ENCODE peak calls at places on chromosomes 11 and 22, in four cellular contexts. K, V, N and J are unnamed samples.

GRCh38 chr11:77470971-77471370 is 2.9 kb downstream of the PAK1 start:
- DNase-seq in K (no peak), V (no peak), N (no peak), J (no peak)

GRCh38 chr22:36532466-36532865 is 3.5 kb upstream of the EIF3D start:
- DNase-seq in K (no peak), V (no peak), N (no peak), J (no peak)

GRCh38 chr11:130782361-130783221 is 133.7 kb downstream of the SNX19 start:
- DNase-seq in K (no peak), V (no peak), N (no peak), J (peak; percentile 79)

GRCh38 chr11:55838452-55838851 is at the start of gene OR5D16:
- DNase-seq in K (no peak), V (no peak), N (no peak), J (no peak)

GRCh38 chr11:60528934-60529333 is 13.7 kb downstream of the MS4A13 start:
- DNase-seq in K (no peak), V (no peak), N (no peak), J (no peak)

GRCh38 chr22:32764330-32765116 is 37.0 kb upstream of the TIMP3 start:
- DNase-seq in K (peak; percentile 84), V (no peak), N (peak; percentile 22), J (peak; percentile 94)

GRCh38 chr11:134047586-134047999 is 21.3 kb upstream of the JAM3 start:
- DNase-seq in K (peak; percentile 89), V (no peak), N (peak; percentile 68), J (no peak)

GRCh38 chr11:88555018-88555828 is 217.7 kb upstream of the CTSC start:
- DNase-seq in K (no peak), V (peak; percentile 34), N (no peak), J (peak; percentile 99)

GRCh38 chr11:134643115-134643514 is 231.1 kb upstream of the B3GAT1 start:
- DNase-seq in K (no peak), V (no peak), N (no peak), J (no peak)

GRCh38 chr11:86999388-86999787 is 38.3 kb upstream of the TMEM135 start:
- DNase-seq in K (no peak), V (no peak), N (no peak), J (no peak)

GRCh38 chr11:86395061-86395551 is 20.4 kb downstream of the CCDC81 start:
- DNase-seq in K (no peak), V (no peak), N (no peak), J (no peak)

GRCh38 chr11:66107600-66108151 is 37.6 kb downstream of the PACS1 start:
- DNase-seq in K (no peak), V (no peak), N (no peak), J (no peak)

GRCh38 chr11:11743216-11743615 is 98.6 kb upstream of the USP47 start:
- DNase-seq in K (no peak), V (no peak), N (no peak), J (no peak)

GRCh38 chr22:38397189-38398097 is 57.6 kb downstream of the KCNJ4 start:
- DNase-seq in K (no peak), V (no peak), N (peak; percentile 59), J (peak; percentile 67)

GRCh38 chr11:115819014-115819413 is 314.8 kb upstream of the CADM1 start:
- DNase-seq in K (no peak), V (no peak), N (no peak), J (no peak)

GRCh38 chr22:43553451-43554258 is 141.8 kb downstream of the MPPED1 start:
- DNase-seq in K (no peak), V (no peak), N (no peak), J (no peak)

GRCh38 chr22:21811982-21812381 is 55.5 kb downstream of the MAPK1 start:
- DNase-seq in K (no peak), V (no peak), N (no peak), J (no peak)

GRCh38 chr22:40797427-40797826 is 21.7 kb downstream of the SLC25A17 start:
- DNase-seq in K (no peak), V (no peak), N (no peak), J (no peak)

GRCh38 chr22:35940166-35940565 is 88.5 kb downstream of the RBFOX2 start:
- DNase-seq in K (no peak), V (no peak), N (no peak), J (no peak)

GRCh38 chr11:102390667-102391449 is 43.8 kb downstream of the BIRC2 start:
- DNase-seq in K (peak; percentile 75), V (peak; percentile 24), N (peak; percentile 68), J (peak; percentile 71)

GRCh38 chr22:50058338-50059184 is 463 bp upstream of the TTLL8 start:
- DNase-seq in K (no peak), V (no peak), N (no peak), J (no peak)

GRCh38 chr22:39597236-39597869 is 26.8 kb downstream of the CACNA1I start:
- DNase-seq in K (no peak), V (no peak), N (no peak), J (no peak)

GRCh38 chr22:43740587-43741270 is 71.4 kb downstream of the EFCAB6 start:
- DNase-seq in K (no peak), V (no peak), N (no peak), J (no peak)

DNA sequence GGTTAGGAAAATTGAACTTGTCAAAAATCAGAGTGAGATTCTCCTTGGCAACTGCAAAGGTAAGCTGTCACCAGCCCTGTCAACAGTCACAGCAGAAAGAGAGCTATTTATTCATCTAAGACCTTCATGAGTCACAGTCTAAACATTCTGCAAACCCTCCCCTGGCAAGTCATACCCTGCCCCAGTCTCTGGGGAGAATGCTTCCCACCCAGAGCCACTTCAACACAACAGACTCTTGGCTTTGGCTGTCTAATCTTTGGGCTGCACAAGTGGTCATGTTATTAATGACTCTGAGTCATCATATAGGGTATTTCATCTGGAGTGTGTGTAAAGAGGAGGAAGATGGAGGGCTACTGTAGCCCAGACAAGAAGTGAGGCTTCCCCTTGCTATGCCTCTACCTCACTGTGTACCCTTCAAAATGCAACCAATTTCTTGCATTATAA is 153.4 kb downstream of the CCDC34 start:
- DNase-seq in K (peak; percentile 50), V (peak; percentile 85), N (no peak), J (peak; percentile 87)
- H3K4me1 ChIP-seq in K (peaks cover 18% of the 10 kb centered on the region), V (peaks cover 75% of the 10 kb centered on the region), N (peaks cover 7% of the 10 kb centered on the region), J (peaks cover 30% of the 10 kb centered on the region)

DNA sequence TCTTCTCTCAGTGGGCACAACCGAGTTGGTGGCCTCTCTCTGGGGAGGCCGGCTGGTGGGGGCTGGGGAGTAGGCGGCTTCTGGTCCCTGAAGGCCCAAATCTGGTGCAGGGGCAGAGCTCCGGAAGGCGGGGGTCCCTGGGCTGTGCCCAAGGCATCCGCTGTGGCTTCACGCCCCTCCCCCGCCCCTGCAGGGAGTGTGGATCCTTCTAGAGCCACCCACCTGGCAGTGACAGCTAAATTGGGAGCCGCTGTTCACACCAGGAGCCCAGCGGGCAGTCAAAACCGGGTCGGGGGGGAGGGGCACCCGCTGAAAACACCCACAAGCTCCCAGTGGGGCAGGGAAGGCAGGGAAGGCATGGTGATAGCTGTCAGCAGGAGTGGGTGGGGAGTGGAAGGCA is 4.6 kb upstream of the RTN4R start:
- DNase-seq in K (no peak), V (no peak), N (no peak), J (no peak)
- H3K4me1 ChIP-seq in K (no peaks in the 10 kb centered on the region), V (peaks cover 7% of the 10 kb centered on the region), N (no peaks in the 10 kb centered on the region), J (peaks cover 7% of the 10 kb centered on the region)

DNA sequence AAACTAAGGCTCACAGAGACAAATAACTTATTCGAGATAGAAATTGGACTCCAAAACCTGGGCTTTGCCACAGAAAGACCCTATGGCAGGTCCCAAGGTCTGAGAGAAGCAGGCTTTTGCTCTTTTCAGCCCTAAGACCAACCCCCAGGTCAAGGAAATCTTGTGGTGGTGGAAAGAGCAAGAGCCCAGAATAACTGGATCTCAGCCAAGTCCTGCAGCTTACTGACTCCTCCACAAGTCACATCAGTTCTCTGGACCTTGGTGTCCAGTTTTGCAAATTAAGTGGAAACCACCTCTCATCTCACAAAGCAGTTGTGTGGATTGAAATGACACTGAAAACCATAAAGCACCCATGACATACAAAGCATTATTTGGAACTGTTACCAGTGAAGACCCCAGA is 122.2 kb downstream of the C11orf58 start:
- DNase-seq in K (no peak), V (no peak), N (no peak), J (peak; percentile 37)
- H3K4me1 ChIP-seq in K (peaks cover 3% of the 10 kb centered on the region), V (no peaks in the 10 kb centered on the region), N (no peaks in the 10 kb centered on the region), J (peaks cover 78% of the 10 kb centered on the region)

GRCh38 chr11:62468577-62468976 is 49.7 kb downstream of the SCGB1A1 start:
- DNase-seq in K (no peak), V (no peak), N (no peak), J (no peak)
- H3K4me1 ChIP-seq in K (no peaks in the 10 kb centered on the region), V (peaks cover 33% of the 10 kb centered on the region), N (no peaks in the 10 kb centered on the region), J (peaks cover 18% of the 10 kb centered on the region)

DNA sequence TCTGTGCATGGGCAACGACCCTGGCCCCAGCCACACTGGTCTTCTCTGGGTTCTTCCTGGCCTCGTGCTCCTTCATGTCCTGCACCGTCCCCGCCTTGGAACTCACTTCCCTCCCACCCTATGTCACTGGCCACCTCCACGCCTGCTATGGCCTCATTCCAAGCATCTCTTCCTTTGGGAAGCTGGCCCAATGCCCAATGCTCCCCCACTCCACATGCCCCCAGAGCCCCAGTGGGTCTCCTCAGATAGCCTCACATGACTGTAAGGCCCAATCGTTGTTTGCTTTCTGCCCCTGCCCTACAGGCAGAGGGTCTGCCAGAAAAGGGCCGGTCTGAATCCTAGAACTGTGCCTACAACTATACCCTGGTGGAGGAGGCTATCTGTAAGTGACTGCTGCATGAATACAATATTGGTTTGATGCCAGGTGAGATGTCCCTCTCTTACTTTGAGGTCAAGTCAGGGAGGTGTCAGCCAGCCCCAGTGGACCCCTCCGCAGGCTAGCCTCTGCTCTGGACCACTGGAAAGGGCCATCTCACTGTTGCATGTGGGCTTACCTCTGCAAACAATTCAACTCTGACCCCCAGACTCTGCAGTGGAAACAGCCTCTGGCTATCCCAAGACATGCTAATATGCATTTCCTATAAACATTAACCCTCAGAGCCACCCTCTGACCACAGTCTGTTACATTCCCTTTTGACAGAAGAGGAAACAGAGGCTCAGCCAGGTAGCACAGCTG is 2.1 kb upstream of the GNAZ start:
- DNase-seq in K (peak; percentile 39), V (no peak), N (peak; percentile 6), J (no peak)
- H3K4me1 ChIP-seq in K (no peaks in the 10 kb centered on the region), V (peaks cover 7% of the 10 kb centered on the region), N (peaks cover 5% of the 10 kb centered on the region), J (no peaks in the 10 kb centered on the region)

GRCh38 chr11:13332124-13332523 is 54.5 kb downstream of the BMAL1 start:
- DNase-seq in K (no peak), V (no peak), N (no peak), J (no peak)

GRCh38 chr11:13334068-13334785 is 56.6 kb downstream of the BMAL1 start:
- DNase-seq in K (no peak), V (no peak), N (no peak), J (no peak)

GRCh38 chr11:13335319-13335718 is 57.7 kb downstream of the BMAL1 start:
- DNase-seq in K (peak; percentile 71), V (peak; percentile 71), N (peak; percentile 68), J (peak; percentile 64)

GRCh38 chr11:13336246-13336873 is 58.8 kb downstream of the BMAL1 start:
- DNase-seq in K (peak; percentile 75), V (no peak), N (no peak), J (no peak)

DNA sequence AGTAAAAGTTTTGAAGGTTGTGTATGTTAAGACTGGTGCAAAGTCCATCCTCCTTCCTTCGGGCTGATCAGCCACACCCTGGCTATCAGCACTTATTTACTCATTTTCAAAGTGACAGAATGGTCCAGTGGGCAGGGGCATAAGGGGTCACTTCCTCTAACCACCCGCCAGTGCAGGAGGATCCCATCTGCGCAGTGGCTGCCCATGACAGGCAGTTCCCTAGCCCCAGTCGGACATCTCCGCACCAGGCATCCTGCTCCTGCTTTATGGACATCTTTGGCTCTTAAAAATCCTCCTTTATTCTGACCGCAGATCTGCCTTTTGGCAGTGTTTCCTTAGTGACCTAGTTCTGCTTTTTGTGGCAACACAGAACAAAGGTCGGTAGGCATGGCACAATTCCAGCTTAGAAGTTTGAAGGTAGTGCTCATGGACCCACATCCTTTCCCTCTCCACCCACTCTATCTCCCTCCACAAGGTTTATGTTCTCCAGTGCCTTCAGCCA is 55.9 kb downstream of the BMAL1 start:
- DNase-seq in K (no peak), V (no peak), N (peak; percentile 58), J (no peak)
- H3K4me1 ChIP-seq in K (peaks cover 90% of the 10 kb centered on the region), V (peaks cover 78% of the 10 kb centered on the region), N (peaks cover 10% of the 10 kb centered on the region), J (peaks cover 13% of the 10 kb centered on the region)